ENCODE peak calls at places on chromosomes 5 and 9, in ten cellular contexts. K is CD4-positive, alpha-beta memory T cell; Z is right lobe of liver; E is tibial nerve; P is brain microvascular endothelial cell; Q is cardiac muscle cell; N is HepG2; T is neural progenitor cell; I is PC-9; A is right atrium auricular region. J is an unnamed sample.

GRCh38 chr9:123329329-123329955 is 26.6 kb upstream of the CRB2 start:
- DNase-seq in K (no peak), N (peak), Z (peak), P (no peak), E (no peak), Q (no peak), I (peak), T (no peak), A (no peak), J (no peak)

GRCh38 chr9:136975624-136976023 is 1.7 kb upstream of the PTGDS start:
- DNase-seq in Q (peak), Z (no peak), P (no peak), N (peak), K (no peak), T (peak), I (no peak), E (no peak), A (no peak), J (peak)

GRCh38 chr9:129176786-129177442 is 1.1 kb downstream of the IER5L start:
- DNase-seq in I (no peak), N (no peak), K (peak), A (no peak), T (peak), Z (peak), E (no peak), P (peak), Q (peak), J (no peak)

GRCh38 chr9:105656131-105656921 is 5.9 kb upstream of the TAL2 start:
- DNase-seq in I (no peak), P (no peak), A (no peak), E (no peak), T (peak), Z (peak), K (no peak), Q (no peak), N (no peak), J (no peak)

GRCh38 chr5:135498662-135498995 is 37.1 kb downstream of the NEUROG1 start:
- DNase-seq in E (no peak), P (no peak), T (no peak), Z (no peak), Q (no peak), N (no peak), K (no peak), I (no peak), A (no peak), J (no peak)

GRCh38 chr5:14144586-14145355 is 1.6 kb downstream of the TRIO start:
- DNase-seq in N (no peak), Z (peak), Q (peak), T (peak), K (peak), E (peak), P (peak), I (no peak), A (peak), J (peak)

GRCh38 chr5:57085306-57086081 is 88.4 kb upstream of the GPBP1 start:
- DNase-seq in N (no peak), P (no peak), Q (no peak), Z (no peak), E (no peak), T (no peak), A (no peak), K (no peak), I (no peak), J (no peak)

GRCh38 chr9:69971643-69972449 is 71.8 kb upstream of the MAMDC2 start:
- DNase-seq in I (no peak), K (peak), P (peak), A (peak), Z (peak), N (peak), T (peak), Q (peak), E (peak), J (peak)

GRCh38 chr5:160894-161540 is 30.3 kb upstream of the LRRC14B start:
- DNase-seq in I (no peak), K (no peak), P (no peak), Q (no peak), N (no peak), E (no peak), Z (no peak), T (no peak), A (no peak), J (no peak)

GRCh38 chr5:173767580-173768266 is 120.4 kb upstream of the CPEB4 start:
- DNase-seq in I (no peak), K (no peak), Q (no peak), P (no peak), N (peak), A (no peak), E (no peak), T (no peak), Z (peak), J (no peak)

GRCh38 chr5:134769206-134769605 is 10.6 kb downstream of the DDX46 start:
- DNase-seq in I (no peak), K (no peak), N (peak), Z (no peak), E (no peak), T (no peak), Q (peak), A (no peak), P (peak), J (no peak)

GRCh38 chr5:134949335-134949734 is 18.4 kb upstream of the CATSPER3 start:
- DNase-seq in N (no peak), A (no peak), Z (no peak), E (no peak), K (no peak), P (no peak), T (no peak), I (no peak), Q (no peak), J (no peak)

DNA sequence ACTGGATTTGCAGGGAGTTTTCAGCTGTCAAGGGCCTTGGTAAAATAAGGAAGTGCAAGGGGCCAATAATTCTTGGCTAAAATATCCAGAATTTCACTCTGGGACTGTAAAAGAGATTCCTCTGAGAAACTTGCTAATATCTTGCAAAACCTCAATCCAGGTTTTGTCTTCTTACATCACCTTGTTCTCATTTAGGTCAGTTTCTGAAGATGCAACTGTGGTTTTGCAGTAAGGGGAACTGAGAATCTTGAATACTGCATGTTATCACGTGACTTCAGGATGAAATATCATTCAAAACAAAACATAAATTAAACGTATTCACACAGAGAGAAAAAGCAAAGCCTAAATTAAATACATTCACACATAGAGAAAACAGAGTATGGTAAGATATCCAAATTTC is 35.0 kb upstream of the RIC1 start:
- DNase-seq in I (no peak), P (no peak), Q (no peak), N (no peak), T (no peak), K (no peak), E (no peak), A (no peak), Z (no peak), J (no peak)
- H3K27ac ChIP-seq in I (no peak), P (no peak), Q (no peak), N (no peak), T (no peak), K (no peak), E (no peak), A (no peak), Z (no peak), J (no peak)

GRCh38 chr9:90894956-90895687 is 93.5 kb downstream of the SYK start:
- DNase-seq in Q (no peak), T (peak), K (no peak), Z (no peak), I (no peak), P (no peak), A (no peak), N (peak), E (no peak), J (no peak)
- H3K27ac ChIP-seq in Q (no peak), T (no peak), K (no peak), Z (no peak), I (no peak), P (no peak), A (no peak), N (no peak), E (no peak), J (no peak)

GRCh38 chr5:1317921-1318565 is 23.2 kb upstream of the TERT start:
- DNase-seq in Z (no peak), I (no peak), K (no peak), A (no peak), Q (no peak), N (no peak), E (no peak), T (no peak), P (no peak), J (no peak)

GRCh38 chr5:1315709-1316587 is 21.1 kb upstream of the TERT start:
- DNase-seq in N (peak), P (no peak), I (peak), E (no peak), T (peak), Z (peak), K (peak), Q (peak), A (no peak), J (no peak)

GRCh38 chr5:1315018-1315708 is 20.3 kb upstream of the TERT start:
- DNase-seq in Z (no peak), N (no peak), P (no peak), I (no peak), Q (no peak), T (no peak), K (no peak), E (no peak), A (no peak), J (no peak)

GRCh38 chr5:1316941-1317340 is 22.1 kb upstream of the TERT start:
- DNase-seq in N (no peak), I (no peak), Q (no peak), E (no peak), K (no peak), Z (no peak), A (no peak), P (no peak), T (no peak), J (no peak)

GRCh38 chr5:1316588-1316902 is 21.7 kb upstream of the TERT start:
- DNase-seq in T (no peak), A (no peak), N (no peak), P (no peak), K (no peak), Q (no peak), Z (no peak), I (no peak), E (no peak), J (no peak)
- H3K27ac ChIP-seq in T (no peak), A (no peak), N (no peak), P (no peak), K (peak), Q (no peak), Z (no peak), I (peak), E (no peak), J (no peak)

DNA sequence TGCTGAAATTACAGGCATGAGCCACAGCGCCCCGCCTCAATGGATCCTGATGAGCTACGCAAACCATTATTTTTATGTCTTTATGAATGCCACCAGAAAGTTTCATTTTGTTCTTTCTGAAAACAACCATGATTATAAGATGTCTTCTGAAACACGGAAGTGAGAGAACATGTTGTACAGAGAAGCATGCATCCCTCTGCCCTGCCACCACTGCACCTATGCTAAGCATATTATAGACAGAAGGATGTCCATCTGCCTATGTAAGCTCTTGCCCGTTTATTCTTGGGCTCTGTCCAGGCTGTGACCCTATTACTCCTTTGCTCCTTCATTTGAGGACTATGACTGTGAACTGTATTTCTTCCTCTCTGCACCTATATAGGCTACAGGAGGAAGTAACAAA is 74.3 kb downstream of the GRAMD2B start:
- DNase-seq in K (no peak), E (no peak), P (no peak), T (no peak), Z (no peak), Q (no peak), N (no peak), I (no peak), A (no peak), J (no peak)
- H3K27ac ChIP-seq in K (no peak), E (no peak), P (no peak), T (no peak), Z (no peak), Q (no peak), N (no peak), I (no peak), A (no peak), J (no peak)

GRCh38 chr9:14813336-14814020 is 90.9 kb upstream of the CER1 start:
- DNase-seq in K (no peak), P (peak), I (no peak), N (no peak), T (no peak), Q (peak), A (no peak), E (no peak), Z (no peak), J (no peak)

GRCh38 chr9:14811844-14812243 is 89.3 kb upstream of the CER1 start:
- DNase-seq in K (no peak), N (no peak), I (no peak), Q (no peak), A (no peak), E (no peak), Z (no peak), T (no peak), P (no peak), J (no peak)

GRCh38 chr9:14806941-14807340 is 84.4 kb upstream of the CER1 start:
- DNase-seq in I (no peak), K (no peak), N (no peak), Q (peak), Z (no peak), T (no peak), P (peak), A (no peak), E (no peak), J (no peak)

GRCh38 chr9:14814229-14814628 is 91.7 kb upstream of the CER1 start:
- DNase-seq in I (no peak), Z (no peak), E (no peak), P (no peak), T (no peak), K (no peak), N (no peak), A (no peak), Q (no peak), J (no peak)

GRCh38 chr9:14812806-14813205 is 90.3 kb upstream of the CER1 start:
- DNase-seq in E (no peak), A (no peak), Q (no peak), K (no peak), T (no peak), I (no peak), N (no peak), P (peak), Z (no peak), J (no peak)
- H3K27ac ChIP-seq in E (no peak), A (no peak), Q (no peak), K (no peak), T (no peak), I (no peak), N (no peak), P (peak), Z (no peak), J (no peak)

DNA sequence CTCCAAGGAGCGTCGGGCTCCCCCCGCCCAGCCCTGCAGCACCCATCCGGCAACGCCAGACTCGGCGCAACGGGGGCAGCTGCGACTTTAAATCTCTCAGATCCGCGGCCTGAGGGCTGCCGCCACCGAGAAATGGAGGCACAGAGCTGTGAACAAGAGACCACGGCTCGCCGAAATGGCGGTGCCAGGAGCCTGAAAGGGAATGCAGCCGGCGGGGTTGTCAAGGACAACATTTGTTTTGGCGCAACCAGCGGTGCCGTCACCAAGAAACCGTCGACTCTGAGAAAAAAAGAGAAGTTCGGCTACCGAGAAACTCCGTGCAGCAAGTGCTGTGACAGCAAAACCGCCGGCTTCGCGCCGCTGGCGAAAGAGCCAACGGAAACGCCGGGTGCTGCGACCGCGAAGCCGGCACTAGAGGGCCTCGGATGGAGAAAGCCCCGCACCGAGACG is 2.1 kb upstream of the ANXA2R start:
- DNase-seq in E (peak), Q (peak), A (peak), N (peak), Z (peak), I (peak), T (peak), P (peak), K (peak), J (no peak)
- H3K27ac ChIP-seq in E (peak), Q (no peak), A (peak), N (peak), Z (peak), I (peak), T (no peak), P (peak), K (peak), J (peak)